ENCODE peak calls at places on chromosomes 1 and 21, in six cellular contexts. M is ovary, N is IMR-90, H is PC-3, W is K562, F is adrenal gland. K is an unnamed sample.

GRCh38 chr1:98046031-98046641 is 125.3 kb upstream of the DPYD start:
- DNase-seq in M (no peak), H (no peak), W (no peak), F (no peak), N (peak; percentile 51), K (no peak)

GRCh38 chr1:7372477-7373120 is 398.5 kb upstream of the VAMP3 start:
- DNase-seq in M (no peak), H (no peak), N (no peak), F (no peak), W (no peak), K (no peak)

GRCh38 chr1:230426246-230427101 is at the start of gene PGBD5:
- DNase-seq in H (peak; percentile 80), N (peak; percentile 46), W (peak; percentile 99), F (peak; percentile 84), M (peak; percentile 29), K (peak; percentile 72)

GRCh38 chr21:43286196-43286595 is 117.4 kb downstream of the CRYAA start:
- DNase-seq in M (no peak), W (no peak), F (no peak), N (no peak), H (no peak), K (no peak)

GRCh38 chr1:109611951-109612310 is 7.5 kb downstream of the GNAT2 start:
- DNase-seq in W (no peak), M (no peak), H (no peak), F (no peak), N (no peak), K (no peak)

GRCh38 chr1:165562576-165562975 is 18.8 kb downstream of the LRRC52 start:
- DNase-seq in N (no peak), F (no peak), M (no peak), W (no peak), H (peak; percentile 30), K (no peak)

GRCh38 chr1:40703316-40703715 is 11.8 kb downstream of the NFYC start:
- DNase-seq in H (peak; percentile 28), N (peak; percentile 87), M (no peak), W (no peak), F (peak; percentile 51), K (no peak)

GRCh38 chr1:169427081-169427611 is at the start of gene CCDC181:
- DNase-seq in W (no peak), N (peak; percentile 33), M (peak; percentile 72), F (peak; percentile 30), H (no peak), K (peak; percentile 55)

GRCh38 chr21:34730756-34731445 is 62.1 kb downstream of the CLIC6 start:
- DNase-seq in W (no peak), H (no peak), M (no peak), N (no peak), F (no peak), K (no peak)

GRCh38 chr1:27520651-27521050 is 30.7 kb upstream of the WASF2 start:
- DNase-seq in W (no peak), M (no peak), F (no peak), H (no peak), N (no peak), K (peak; percentile 60)

GRCh38 chr1:233707906-233708292 is 94.0 kb downstream of the KCNK1 start:
- DNase-seq in M (no peak), H (no peak), F (no peak), W (no peak), N (no peak), K (no peak)

GRCh38 chr1:58515794-58516401 is 30.6 kb downstream of the OMA1 start:
- DNase-seq in H (peak; percentile 81), M (peak; percentile 41), F (peak; percentile 66), W (peak; percentile 60), N (peak; percentile 85), K (no peak)

GRCh38 chr21:18477059-18477458 is 73.5 kb upstream of the TMPRSS15 start:
- DNase-seq in W (no peak), M (no peak), F (no peak), H (peak; percentile 30), N (no peak), K (no peak)

GRCh38 chr1:14415396-14415795 is 183.1 kb upstream of the KAZN start:
- DNase-seq in N (no peak), M (no peak), H (no peak), W (peak; percentile 34), F (no peak), K (no peak)

GRCh38 chr1:108780937-108781574 is 34.6 kb downstream of the STXBP3 start:
- DNase-seq in W (peak; percentile 28), M (no peak), H (no peak), N (no peak), F (no peak), K (no peak)

GRCh38 chr1:153190373-153190772 is 12.9 kb upstream of the LELP1 start:
- DNase-seq in M (no peak), W (no peak), N (no peak), F (no peak), H (peak; percentile 56), K (no peak)

GRCh38 chr1:2778220-2778592 is 23.3 kb downstream of the TTC34 start:
- DNase-seq in W (no peak), M (no peak), F (no peak), H (no peak), N (no peak), K (no peak)

GRCh38 chr1:222416001-222416791 is 131.7 kb downstream of the HHIPL2 start:
- DNase-seq in H (no peak), W (no peak), F (no peak), M (no peak), N (peak; percentile 64), K (no peak)

GRCh38 chr21:41231060-41231459 is 63.1 kb downstream of the BACE2 start:
- DNase-seq in W (no peak), N (no peak), H (no peak), M (no peak), F (no peak), K (no peak)

GRCh38 chr1:159089184-159089791 is 12.7 kb upstream of the AIM2 start:
- DNase-seq in F (no peak), M (no peak), H (peak; percentile 36), W (peak; percentile 39), N (no peak), K (no peak)

GRCh38 chr1:116111196-116112021 is at the start of gene MAB21L3:
- DNase-seq in M (no peak), H (peak; percentile 56), W (no peak), F (no peak), N (no peak), K (no peak)

GRCh38 chr21:43777953-43778352 is 1.8 kb upstream of the CSTB start:
- DNase-seq in M (no peak), N (no peak), W (no peak), F (no peak), H (no peak), K (no peak)

GRCh38 chr1:216389774-216390173 is 33.5 kb downstream of the USH2A start:
- DNase-seq in N (no peak), H (no peak), W (no peak), F (no peak), M (no peak), K (no peak)

GRCh38 chr1:203937678-203938330 is 76.4 kb downstream of the SNRPE start:
- DNase-seq in N (no peak), H (no peak), M (no peak), W (no peak), F (no peak), K (no peak)

GRCh38 chr1:41837691-41838090 is 81.0 kb downstream of the HIVEP3 start:
- DNase-seq in N (no peak), F (no peak), W (no peak), H (no peak), M (no peak), K (no peak)

GRCh38 chr1:22922640-22923039 is 50.0 kb downstream of the LACTBL1 start:
- DNase-seq in M (no peak), W (no peak), N (peak; percentile 43), F (no peak), H (no peak), K (no peak)

GRCh38 chr1:119373465-119373864 is 4.9 kb downstream of the HAO2 start:
- DNase-seq in N (peak; percentile 31), F (no peak), M (no peak), H (peak; percentile 78), W (no peak), K (no peak)

GRCh38 chr1:25694591-25695007 is 78.0 kb downstream of the MAN1C1 start:
- DNase-seq in M (no peak), W (no peak), F (no peak), N (peak; percentile 65), H (no peak), K (no peak)

GRCh38 chr1:25694167-25694566 is 77.6 kb downstream of the MAN1C1 start:
- DNase-seq in M (peak; percentile 60), W (no peak), F (peak; percentile 71), H (no peak), N (no peak), K (no peak)

GRCh38 chr1:25697426-25698220 is 81.0 kb downstream of the MAN1C1 start:
- DNase-seq in M (no peak), H (no peak), W (no peak), F (no peak), N (no peak), K (no peak)

GRCh38 chr1:25695991-25696330 is 79.4 kb downstream of the MAN1C1 start:
- DNase-seq in M (peak; percentile 66), H (peak; percentile 73), F (peak; percentile 83), N (peak; percentile 97), W (no peak), K (no peak)

GRCh38 chr1:25695066-25695990 is 78.7 kb downstream of the MAN1C1 start:
- DNase-seq in W (peak; percentile 37), N (peak; percentile 99), H (no peak), F (peak; percentile 94), M (peak; percentile 88), K (peak; percentile 80)
- TF ChIP-seq CTCF in W (peak; percentile 53), N (peak; percentile 51), H (no peak), F (no peak), M (no peak), K (peak; percentile 45)

GRCh38 chr1:43688594-43689000 is 18.7 kb upstream of the ST3GAL3 start:
- DNase-seq in H (peak; percentile 27), F (peak; percentile 66), W (no peak), M (no peak), N (peak; percentile 94), K (no peak)

GRCh38 chr1:43691871-43692815 is 15.2 kb upstream of the ST3GAL3 start:
- DNase-seq in M (no peak), N (no peak), W (no peak), F (no peak), H (no peak), K (no peak)

GRCh38 chr1:43687301-43688108 is 19.8 kb upstream of the ST3GAL3 start:
- DNase-seq in N (no peak), W (no peak), M (no peak), F (no peak), H (no peak), K (peak; percentile 32)

GRCh38 chr1:43688109-43688387 is 19.3 kb upstream of the ST3GAL3 start:
- DNase-seq in M (no peak), F (no peak), H (no peak), N (no peak), W (no peak), K (no peak)

GRCh38 chr1:43693371-43693770 is 14.0 kb upstream of the ST3GAL3 start:
- DNase-seq in N (no peak), H (no peak), M (no peak), W (no peak), F (peak; percentile 56), K (no peak)
- H3K36me3 ChIP-seq in N (peaks cover 93% of the 10 kb centered on the region), H (peaks cover 88% of the 10 kb centered on the region), M (peaks cover 3% of the 10 kb centered on the region), W (peaks cover 99% of the 10 kb centered on the region), F (peaks cover 100% of the 10 kb centered on the region), K (peaks cover 100% of the 10 kb centered on the region)

GRCh38 chr1:111202707-111203623 is 2.5 kb upstream of the DENND2D start:
- DNase-seq in F (no peak), W (no peak), M (no peak), N (no peak), H (no peak), K (no peak)
- H3K4me3 ChIP-seq in F (peak overlapping the region; percentile 81), W (no peak overlapping the region), M (peak overlapping the region; percentile 62), N (no peak overlapping the region), H (peak overlapping the region; percentile 64), K (peak overlapping the region; percentile 77)

GRCh38 chr1:5296135-5296930 is 641.9 kb downstream of the AJAP1 start:
- DNase-seq in W (no peak), F (no peak), M (no peak), N (no peak), H (no peak), K (no peak)
- TF ChIP-seq CTCF in W (no peak), F (no peak), M (no peak), N (no peak), H (no peak), K (no peak)

K was measured in left ventricle myocardium inferior.